ENCODE peak calls at places on chromosome 2, in seven cellular contexts. One of them, this sample, is unnamed.
A peak's percentile ranks its signal among the peaks of the same experiment; 100 is the strongest.

GRCh38 chr2:52703004-52703403 is 1064.6 kb upstream of the CHAC2 start:
- DNase-seq in mesothelial cell of epicardium: no peak
- DNase-seq in fibroblast of lung: no peak
- DNase-seq in ecto neural progenitor cell: no peak
- DNase-seq in activated naive CD4-positive, alpha-beta T cell treated with Interleukin-2 at 50 U/mL for 16 hours: no peak
- DNase-seq in IMR-90: no peak
- DNase-seq in NCI-H1694 treated with DMSO at 0.1 percent for 48 hours: no peak
- DNase-seq in this sample: no peak

GRCh38 chr2:38484957-38485356 is 107.9 kb upstream of the ATL2 start:
- DNase-seq in mesothelial cell of epicardium: no peak
- DNase-seq in fibroblast of lung: no peak
- DNase-seq in ecto neural progenitor cell: no peak
- DNase-seq in activated naive CD4-positive, alpha-beta T cell treated with Interleukin-2 at 50 U/mL for 16 hours: no peak
- DNase-seq in IMR-90: no peak
- DNase-seq in NCI-H1694 treated with DMSO at 0.1 percent for 48 hours: no peak
- DNase-seq in this sample: no peak

GRCh38 chr2:146523218-146523617 is 1321.6 kb upstream of the ACVR2A start:
- DNase-seq in mesothelial cell of epicardium: no peak
- DNase-seq in fibroblast of lung: peak; percentile 50
- DNase-seq in ecto neural progenitor cell: no peak
- DNase-seq in activated naive CD4-positive, alpha-beta T cell treated with Interleukin-2 at 50 U/mL for 16 hours: no peak
- DNase-seq in IMR-90: peak; percentile 9
- DNase-seq in NCI-H1694 treated with DMSO at 0.1 percent for 48 hours: peak; percentile 49
- DNase-seq in this sample: no peak

GRCh38 chr2:60411295-60411694 is 142.2 kb downstream of the BCL11A start:
- DNase-seq in mesothelial cell of epicardium: no peak
- DNase-seq in fibroblast of lung: peak; percentile 27
- DNase-seq in ecto neural progenitor cell: no peak
- DNase-seq in activated naive CD4-positive, alpha-beta T cell treated with Interleukin-2 at 50 U/mL for 16 hours: no peak
- DNase-seq in IMR-90: peak; percentile 26
- DNase-seq in NCI-H1694 treated with DMSO at 0.1 percent for 48 hours: no peak
- DNase-seq in this sample: no peak

GRCh38 chr2:215847056-215847455 is 166.3 kb downstream of the MREG start:
- DNase-seq in mesothelial cell of epicardium: no peak
- DNase-seq in fibroblast of lung: no peak
- DNase-seq in ecto neural progenitor cell: no peak
- DNase-seq in activated naive CD4-positive, alpha-beta T cell treated with Interleukin-2 at 50 U/mL for 16 hours: no peak
- DNase-seq in IMR-90: no peak
- DNase-seq in NCI-H1694 treated with DMSO at 0.1 percent for 48 hours: no peak
- DNase-seq in this sample: no peak

GRCh38 chr2:159138642-159139182 is 147.8 kb downstream of the WDSUB1 start:
- DNase-seq in mesothelial cell of epicardium: no peak
- DNase-seq in fibroblast of lung: no peak
- DNase-seq in ecto neural progenitor cell: no peak
- DNase-seq in activated naive CD4-positive, alpha-beta T cell treated with Interleukin-2 at 50 U/mL for 16 hours: no peak
- DNase-seq in IMR-90: peak; percentile 60
- DNase-seq in NCI-H1694 treated with DMSO at 0.1 percent for 48 hours: no peak
- DNase-seq in this sample: no peak

GRCh38 chr2:120434487-120434886 is 88.6 kb downstream of the INHBB start:
- DNase-seq in mesothelial cell of epicardium: no peak
- DNase-seq in fibroblast of lung: peak; percentile 6
- DNase-seq in ecto neural progenitor cell: peak; percentile 41
- DNase-seq in activated naive CD4-positive, alpha-beta T cell treated with Interleukin-2 at 50 U/mL for 16 hours: no peak
- DNase-seq in IMR-90: no peak
- DNase-seq in NCI-H1694 treated with DMSO at 0.1 percent for 48 hours: no peak
- DNase-seq in this sample: no peak

GRCh38 chr2:54519841-54520459 is 63.8 kb downstream of the SPTBN1 start:
- DNase-seq in mesothelial cell of epicardium: no peak
- DNase-seq in fibroblast of lung: no peak
- DNase-seq in ecto neural progenitor cell: no peak
- DNase-seq in activated naive CD4-positive, alpha-beta T cell treated with Interleukin-2 at 50 U/mL for 16 hours: no peak
- DNase-seq in IMR-90: no peak
- DNase-seq in NCI-H1694 treated with DMSO at 0.1 percent for 48 hours: no peak
- DNase-seq in this sample: no peak

GRCh38 chr2:232632904-232633412 is 446 bp upstream of the EFHD1 start:
- DNase-seq in mesothelial cell of epicardium: no peak
- DNase-seq in fibroblast of lung: peak; percentile 14
- DNase-seq in ecto neural progenitor cell: no peak
- DNase-seq in activated naive CD4-positive, alpha-beta T cell treated with Interleukin-2 at 50 U/mL for 16 hours: peak; percentile 3
- DNase-seq in IMR-90: no peak
- DNase-seq in NCI-H1694 treated with DMSO at 0.1 percent for 48 hours: peak; percentile 15
- DNase-seq in this sample: no peak

GRCh38 chr2:205759732-205760516 is 77.6 kb downstream of the NRP2 start:
- DNase-seq in mesothelial cell of epicardium: no peak
- DNase-seq in fibroblast of lung: no peak
- DNase-seq in ecto neural progenitor cell: no peak
- DNase-seq in activated naive CD4-positive, alpha-beta T cell treated with Interleukin-2 at 50 U/mL for 16 hours: no peak
- DNase-seq in IMR-90: no peak
- DNase-seq in NCI-H1694 treated with DMSO at 0.1 percent for 48 hours: no peak
- DNase-seq in this sample: no peak

GRCh38 chr2:124875627-124876244 is 850.6 kb downstream of the CNTNAP5 start:
- DNase-seq in mesothelial cell of epicardium: no peak
- DNase-seq in fibroblast of lung: no peak
- DNase-seq in ecto neural progenitor cell: no peak
- DNase-seq in activated naive CD4-positive, alpha-beta T cell treated with Interleukin-2 at 50 U/mL for 16 hours: no peak
- DNase-seq in IMR-90: no peak
- DNase-seq in NCI-H1694 treated with DMSO at 0.1 percent for 48 hours: no peak
- DNase-seq in this sample: no peak

GRCh38 chr2:96888082-96889011 is 18.5 kb upstream of the SEMA4C start:
- DNase-seq in mesothelial cell of epicardium: no peak
- DNase-seq in fibroblast of lung: no peak
- DNase-seq in ecto neural progenitor cell: no peak
- DNase-seq in activated naive CD4-positive, alpha-beta T cell treated with Interleukin-2 at 50 U/mL for 16 hours: no peak
- DNase-seq in IMR-90: no peak
- DNase-seq in NCI-H1694 treated with DMSO at 0.1 percent for 48 hours: peak; percentile 12
- DNase-seq in this sample: no peak

GRCh38 chr2:206693399-206694137 is 24.6 kb downstream of the DYTN start:
- DNase-seq in mesothelial cell of epicardium: no peak
- DNase-seq in fibroblast of lung: peak; percentile 75
- DNase-seq in ecto neural progenitor cell: no peak
- DNase-seq in activated naive CD4-positive, alpha-beta T cell treated with Interleukin-2 at 50 U/mL for 16 hours: no peak
- DNase-seq in IMR-90: peak; percentile 69
- DNase-seq in NCI-H1694 treated with DMSO at 0.1 percent for 48 hours: peak; percentile 69
- DNase-seq in this sample: no peak

GRCh38 chr2:147442766-147443165 is 402.1 kb upstream of the ACVR2A start:
- DNase-seq in mesothelial cell of epicardium: no peak
- DNase-seq in fibroblast of lung: no peak
- DNase-seq in ecto neural progenitor cell: no peak
- DNase-seq in activated naive CD4-positive, alpha-beta T cell treated with Interleukin-2 at 50 U/mL for 16 hours: no peak
- DNase-seq in IMR-90: no peak
- DNase-seq in NCI-H1694 treated with DMSO at 0.1 percent for 48 hours: no peak
- DNase-seq in this sample: no peak

GRCh38 chr2:224381913-224382647 is 19.8 kb downstream of the FAM124B start:
- DNase-seq in mesothelial cell of epicardium: no peak
- DNase-seq in fibroblast of lung: peak; percentile 55
- DNase-seq in ecto neural progenitor cell: no peak
- DNase-seq in activated naive CD4-positive, alpha-beta T cell treated with Interleukin-2 at 50 U/mL for 16 hours: no peak
- DNase-seq in IMR-90: no peak
- DNase-seq in NCI-H1694 treated with DMSO at 0.1 percent for 48 hours: peak; percentile 78
- DNase-seq in this sample: no peak

GRCh38 chr2:101728865-101729264 is 31.4 kb downstream of the MAP4K4 start:
- DNase-seq in mesothelial cell of epicardium: no peak
- DNase-seq in fibroblast of lung: no peak
- DNase-seq in ecto neural progenitor cell: no peak
- DNase-seq in activated naive CD4-positive, alpha-beta T cell treated with Interleukin-2 at 50 U/mL for 16 hours: no peak
- DNase-seq in IMR-90: no peak
- DNase-seq in NCI-H1694 treated with DMSO at 0.1 percent for 48 hours: no peak
- DNase-seq in this sample: no peak

GRCh38 chr2:37920570-37920969 is 4.5 kb upstream of the RMDN2 start:
- DNase-seq in mesothelial cell of epicardium: no peak
- DNase-seq in fibroblast of lung: peak; percentile 61
- DNase-seq in ecto neural progenitor cell: no peak
- DNase-seq in activated naive CD4-positive, alpha-beta T cell treated with Interleukin-2 at 50 U/mL for 16 hours: no peak
- DNase-seq in IMR-90: peak; percentile 83
- DNase-seq in NCI-H1694 treated with DMSO at 0.1 percent for 48 hours: no peak
- DNase-seq in this sample: no peak

GRCh38 chr2:225452677-225453076 is 53.2 kb downstream of the NYAP2 start:
- DNase-seq in mesothelial cell of epicardium: no peak
- DNase-seq in fibroblast of lung: no peak
- DNase-seq in ecto neural progenitor cell: no peak
- DNase-seq in activated naive CD4-positive, alpha-beta T cell treated with Interleukin-2 at 50 U/mL for 16 hours: no peak
- DNase-seq in IMR-90: no peak
- DNase-seq in NCI-H1694 treated with DMSO at 0.1 percent for 48 hours: no peak
- DNase-seq in this sample: no peak

GRCh38 chr2:21395366-21395765 is 271.6 kb downstream of the TDRD15 start:
- DNase-seq in mesothelial cell of epicardium: no peak
- DNase-seq in fibroblast of lung: no peak
- DNase-seq in ecto neural progenitor cell: no peak
- DNase-seq in activated naive CD4-positive, alpha-beta T cell treated with Interleukin-2 at 50 U/mL for 16 hours: no peak
- DNase-seq in IMR-90: no peak
- DNase-seq in NCI-H1694 treated with DMSO at 0.1 percent for 48 hours: no peak
- DNase-seq in this sample: no peak

GRCh38 chr2:98519851-98520250 is 75.2 kb downstream of the INPP4A start:
- DNase-seq in mesothelial cell of epicardium: no peak
- DNase-seq in fibroblast of lung: no peak
- DNase-seq in ecto neural progenitor cell: no peak
- DNase-seq in activated naive CD4-positive, alpha-beta T cell treated with Interleukin-2 at 50 U/mL for 16 hours: no peak
- DNase-seq in IMR-90: no peak
- DNase-seq in NCI-H1694 treated with DMSO at 0.1 percent for 48 hours: no peak
- DNase-seq in this sample: no peak

GRCh38 chr2:166572958-166573357 is 78.9 kb upstream of the SCN7A start:
- DNase-seq in mesothelial cell of epicardium: no peak
- DNase-seq in fibroblast of lung: peak; percentile 51
- DNase-seq in ecto neural progenitor cell: no peak
- DNase-seq in activated naive CD4-positive, alpha-beta T cell treated with Interleukin-2 at 50 U/mL for 16 hours: no peak
- DNase-seq in IMR-90: peak; percentile 42
- DNase-seq in NCI-H1694 treated with DMSO at 0.1 percent for 48 hours: no peak
- DNase-seq in this sample: no peak

GRCh38 chr2:215797676-215798075 is 215.7 kb downstream of the MREG start:
- DNase-seq in mesothelial cell of epicardium: no peak
- DNase-seq in fibroblast of lung: no peak
- DNase-seq in ecto neural progenitor cell: no peak
- DNase-seq in activated naive CD4-positive, alpha-beta T cell treated with Interleukin-2 at 50 U/mL for 16 hours: no peak
- DNase-seq in IMR-90: no peak
- DNase-seq in NCI-H1694 treated with DMSO at 0.1 percent for 48 hours: no peak
- DNase-seq in this sample: no peak

GRCh38 chr2:175855236-175855635 is 146.8 kb downstream of the LNPK start:
- DNase-seq in mesothelial cell of epicardium: no peak
- DNase-seq in fibroblast of lung: no peak
- DNase-seq in ecto neural progenitor cell: no peak
- DNase-seq in activated naive CD4-positive, alpha-beta T cell treated with Interleukin-2 at 50 U/mL for 16 hours: no peak
- DNase-seq in IMR-90: no peak
- DNase-seq in NCI-H1694 treated with DMSO at 0.1 percent for 48 hours: no peak
- DNase-seq in this sample: no peak

GRCh38 chr2:173048901-173049661 is 26.6 kb upstream of the MAP3K20 start:
- DNase-seq in mesothelial cell of epicardium: no peak
- DNase-seq in fibroblast of lung: peak; percentile 99
- DNase-seq in ecto neural progenitor cell: no peak
- DNase-seq in activated naive CD4-positive, alpha-beta T cell treated with Interleukin-2 at 50 U/mL for 16 hours: peak; percentile 39
- DNase-seq in IMR-90: peak; percentile 98
- DNase-seq in NCI-H1694 treated with DMSO at 0.1 percent for 48 hours: peak; percentile 97
- DNase-seq in this sample: no peak

GRCh38 chr2:181231886-181232644 is 225.1 kb upstream of the ITGA4 start:
- DNase-seq in mesothelial cell of epicardium: no peak
- DNase-seq in fibroblast of lung: peak; percentile 1
- DNase-seq in ecto neural progenitor cell: no peak
- DNase-seq in activated naive CD4-positive, alpha-beta T cell treated with Interleukin-2 at 50 U/mL for 16 hours: no peak
- DNase-seq in IMR-90: no peak
- DNase-seq in NCI-H1694 treated with DMSO at 0.1 percent for 48 hours: peak; percentile 87
- DNase-seq in this sample: no peak

GRCh38 chr2:220276736-220277444 is 649.5 kb downstream of the SLC4A3 start:
- DNase-seq in mesothelial cell of epicardium: no peak
- DNase-seq in fibroblast of lung: peak; percentile 50
- DNase-seq in ecto neural progenitor cell: no peak
- DNase-seq in activated naive CD4-positive, alpha-beta T cell treated with Interleukin-2 at 50 U/mL for 16 hours: no peak
- DNase-seq in IMR-90: peak; percentile 49
- DNase-seq in NCI-H1694 treated with DMSO at 0.1 percent for 48 hours: no peak
- DNase-seq in this sample: no peak

GRCh38 chr2:84474176-84474575 is 15.1 kb upstream of the SUCLG1 start:
- DNase-seq in mesothelial cell of epicardium: no peak
- DNase-seq in fibroblast of lung: no peak
- DNase-seq in ecto neural progenitor cell: no peak
- DNase-seq in activated naive CD4-positive, alpha-beta T cell treated with Interleukin-2 at 50 U/mL for 16 hours: no peak
- DNase-seq in IMR-90: no peak
- DNase-seq in NCI-H1694 treated with DMSO at 0.1 percent for 48 hours: no peak
- DNase-seq in this sample: no peak

GRCh38 chr2:219969508-219969907 is 342.1 kb downstream of the SLC4A3 start:
- DNase-seq in mesothelial cell of epicardium: no peak
- DNase-seq in fibroblast of lung: peak; percentile 64
- DNase-seq in ecto neural progenitor cell: no peak
- DNase-seq in activated naive CD4-positive, alpha-beta T cell treated with Interleukin-2 at 50 U/mL for 16 hours: no peak
- DNase-seq in IMR-90: peak; percentile 90
- DNase-seq in NCI-H1694 treated with DMSO at 0.1 percent for 48 hours: no peak
- DNase-seq in this sample: no peak

GRCh38 chr2:204293884-204294535 is 251.3 kb upstream of the PARD3B start:
- DNase-seq in mesothelial cell of epicardium: no peak
- DNase-seq in fibroblast of lung: no peak
- DNase-seq in ecto neural progenitor cell: peak; percentile 49
- DNase-seq in activated naive CD4-positive, alpha-beta T cell treated with Interleukin-2 at 50 U/mL for 16 hours: no peak
- DNase-seq in IMR-90: no peak
- DNase-seq in NCI-H1694 treated with DMSO at 0.1 percent for 48 hours: no peak
- DNase-seq in this sample: no peak

GRCh38 chr2:187509667-187510417 is 44.4 kb downstream of the TFPI start:
- DNase-seq in mesothelial cell of epicardium: no peak
- DNase-seq in fibroblast of lung: no peak
- DNase-seq in ecto neural progenitor cell: no peak
- DNase-seq in activated naive CD4-positive, alpha-beta T cell treated with Interleukin-2 at 50 U/mL for 16 hours: no peak
- DNase-seq in IMR-90: no peak
- DNase-seq in NCI-H1694 treated with DMSO at 0.1 percent for 48 hours: no peak
- DNase-seq in this sample: no peak

GRCh38 chr2:104701471-104701911 is 152.4 kb upstream of the POU3F3 start:
- DNase-seq in mesothelial cell of epicardium: no peak
- DNase-seq in fibroblast of lung: no peak
- DNase-seq in ecto neural progenitor cell: no peak
- DNase-seq in activated naive CD4-positive, alpha-beta T cell treated with Interleukin-2 at 50 U/mL for 16 hours: no peak
- DNase-seq in IMR-90: no peak
- DNase-seq in NCI-H1694 treated with DMSO at 0.1 percent for 48 hours: no peak
- DNase-seq in this sample: no peak

GRCh38 chr2:230410861-230411464 is 5.0 kb upstream of the SP100 start:
- DNase-seq in mesothelial cell of epicardium: no peak
- DNase-seq in fibroblast of lung: no peak
- DNase-seq in ecto neural progenitor cell: no peak
- DNase-seq in activated naive CD4-positive, alpha-beta T cell treated with Interleukin-2 at 50 U/mL for 16 hours: no peak
- DNase-seq in IMR-90: no peak
- DNase-seq in NCI-H1694 treated with DMSO at 0.1 percent for 48 hours: no peak
- DNase-seq in this sample: no peak

GRCh38 chr2:32422133-32422532 is 65.3 kb downstream of the BIRC6 start:
- DNase-seq in mesothelial cell of epicardium: no peak
- DNase-seq in fibroblast of lung: no peak
- DNase-seq in ecto neural progenitor cell: no peak
- DNase-seq in activated naive CD4-positive, alpha-beta T cell treated with Interleukin-2 at 50 U/mL for 16 hours: no peak
- DNase-seq in IMR-90: peak; percentile 22
- DNase-seq in NCI-H1694 treated with DMSO at 0.1 percent for 48 hours: no peak
- DNase-seq in this sample: no peak

GRCh38 chr2:123468071-123468470 is 557.0 kb upstream of the CNTNAP5 start:
- DNase-seq in mesothelial cell of epicardium: no peak
- DNase-seq in fibroblast of lung: no peak
- DNase-seq in ecto neural progenitor cell: no peak
- DNase-seq in activated naive CD4-positive, alpha-beta T cell treated with Interleukin-2 at 50 U/mL for 16 hours: no peak
- DNase-seq in IMR-90: no peak
- DNase-seq in NCI-H1694 treated with DMSO at 0.1 percent for 48 hours: no peak
- DNase-seq in this sample: no peak

GRCh38 chr2:27489118-27489497 is 435 bp downstream of the IFT172 start:
- DNase-seq in mesothelial cell of epicardium: no peak
- DNase-seq in fibroblast of lung: peak; percentile 26
- DNase-seq in ecto neural progenitor cell: no peak
- DNase-seq in activated naive CD4-positive, alpha-beta T cell treated with Interleukin-2 at 50 U/mL for 16 hours: peak; percentile 3
- DNase-seq in IMR-90: peak; percentile 21
- DNase-seq in NCI-H1694 treated with DMSO at 0.1 percent for 48 hours: no peak
- DNase-seq in this sample: no peak

GRCh38 chr2:75587954-75588587 is 27.3 kb upstream of the EVA1A start:
- DNase-seq in mesothelial cell of epicardium: no peak
- DNase-seq in fibroblast of lung: peak; percentile 51
- DNase-seq in ecto neural progenitor cell: no peak
- DNase-seq in activated naive CD4-positive, alpha-beta T cell treated with Interleukin-2 at 50 U/mL for 16 hours: no peak
- DNase-seq in IMR-90: peak; percentile 94
- DNase-seq in NCI-H1694 treated with DMSO at 0.1 percent for 48 hours: no peak
- DNase-seq in this sample: no peak

GRCh38 chr2:195674491-195675226 is 17.6 kb downstream of the SLC39A10 start:
- DNase-seq in mesothelial cell of epicardium: no peak
- DNase-seq in fibroblast of lung: peak; percentile 44
- DNase-seq in ecto neural progenitor cell: no peak
- DNase-seq in activated naive CD4-positive, alpha-beta T cell treated with Interleukin-2 at 50 U/mL for 16 hours: no peak
- DNase-seq in IMR-90: peak; percentile 85
- DNase-seq in NCI-H1694 treated with DMSO at 0.1 percent for 48 hours: no peak
- DNase-seq in this sample: no peak

This sample was measured in pancreas.